ENCODE peak calls at places on chromosomes 6 and 20, in five cellular contexts. Q is H1, T is GM12878, C is K562, H is HepG2. S is an unnamed sample.

GRCh38 chr6:41462980-41463930 is 82.9 kb upstream of the FOXP4 start:
- DNase-seq in C (peak; percentile 78), T (no peak), H (peak; percentile 77), Q (no peak), S (peak; percentile 27)

GRCh38 chr6:166940643-166941068 is 15.7 kb downstream of the RNASET2 start:
- DNase-seq in H (no peak), C (peak; percentile 79), Q (no peak), T (no peak), S (peak; percentile 65)

GRCh38 chr6:63351995-63352586 is 32.3 kb upstream of the LGSN start:
- DNase-seq in H (peak; percentile 78), C (peak; percentile 1), Q (no peak), T (peak; percentile 34), S (peak; percentile 33)

GRCh38 chr20:16360668-16361067 is 212.6 kb downstream of the KIF16B start:
- DNase-seq in T (no peak), Q (no peak), C (no peak), H (no peak), S (no peak)

GRCh38 chr20:45373353-45374100 is 4.6 kb downstream of the TP53TG5 start:
- DNase-seq in H (peak; percentile 83), Q (peak; percentile 70), C (peak; percentile 95), T (no peak), S (peak; percentile 57)

GRCh38 chr20:16308754-16309153 is 264.5 kb downstream of the KIF16B start:
- DNase-seq in H (no peak), Q (no peak), C (no peak), T (no peak), S (no peak)

GRCh38 chr6:69907981-69908498 is 41.7 kb downstream of the COL19A1 start:
- DNase-seq in Q (no peak), H (no peak), T (no peak), C (no peak), S (no peak)

GRCh38 chr20:10448270-10449156 is 13.4 kb downstream of the SLX4IP start:
- DNase-seq in Q (no peak), T (no peak), H (no peak), C (no peak), S (no peak)

GRCh38 chr20:2840967-2841531 is 504 bp downstream of the VPS16 start:
- DNase-seq in H (peak; percentile 66), T (no peak), C (peak; percentile 58), Q (no peak), S (no peak)

GRCh38 chr20:4607287-4607713 is 114.4 kb upstream of the PRND start:
- DNase-seq in Q (peak; percentile 15), T (peak; percentile 37), C (peak; percentile 61), H (peak; percentile 78), S (peak; percentile 51)

GRCh38 chr6:14673201-14673600 is 555.6 kb downstream of the CD83 start:
- DNase-seq in H (no peak), T (no peak), C (no peak), Q (no peak), S (no peak)

GRCh38 chr6:148528292-148528691 is 185.7 kb downstream of the SASH1 start:
- DNase-seq in C (no peak), H (no peak), T (no peak), Q (no peak), S (no peak)

DNA sequence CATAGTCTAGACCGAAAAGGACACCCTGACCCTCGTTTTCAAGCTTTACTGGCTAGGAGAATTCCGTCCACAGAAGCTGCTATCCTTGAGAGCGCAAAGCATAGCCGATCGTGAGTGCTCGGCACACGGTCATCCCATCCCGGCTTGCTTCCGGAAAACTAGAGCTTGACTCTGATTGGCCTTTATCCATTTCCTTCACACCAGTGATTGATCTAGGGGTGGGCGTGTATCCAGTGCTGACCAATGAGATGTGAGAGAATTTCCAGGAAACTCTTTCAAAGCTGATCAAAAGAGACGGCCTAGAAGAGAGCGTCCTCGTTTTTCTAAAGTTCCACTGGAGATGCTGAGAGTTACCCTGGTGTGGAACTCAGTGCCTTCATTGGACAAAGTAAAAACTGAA is 41.0 kb upstream of the NFATC2 start:
- DNase-seq in H (no peak), C (no peak), T (no peak), Q (no peak), S (no peak)
- TF ChIP-seq SRF in H (no peak), C (no peak), T (no peak), Q (no peak), S (no peak)

DNA sequence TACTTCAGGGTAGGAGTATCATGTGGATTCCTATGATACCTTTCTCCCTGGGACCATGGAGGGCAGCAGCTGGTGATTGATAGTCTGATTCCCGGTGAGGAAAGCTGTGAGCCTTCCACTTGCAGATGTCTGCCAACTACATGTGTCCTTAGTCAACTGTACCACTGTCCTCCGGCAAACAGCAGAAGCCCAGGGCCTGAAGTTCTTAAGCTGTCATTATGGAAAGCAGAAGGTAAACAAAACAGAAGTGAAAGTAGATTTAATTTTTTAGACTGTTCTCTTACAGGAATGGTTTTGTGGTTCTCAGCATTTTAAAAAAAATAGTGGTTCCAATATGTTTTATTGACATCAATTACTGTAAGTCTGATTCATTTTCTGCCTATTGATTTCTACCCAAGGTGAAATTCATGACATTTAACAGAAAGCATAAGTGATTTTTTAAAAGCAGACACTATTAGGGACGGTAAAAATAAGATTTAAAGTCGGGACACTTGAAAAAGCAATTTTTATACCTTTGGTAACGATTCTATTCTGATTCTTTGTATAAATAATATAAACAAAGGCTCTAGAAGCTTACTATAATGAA is 36.6 kb downstream of the PTPN1 start:
- DNase-seq in T (no peak), C (no peak), Q (no peak), H (no peak), S (no peak)
- TF ChIP-seq SRF in T (no peak), C (no peak), Q (no peak), H (no peak), S (no peak)

DNA sequence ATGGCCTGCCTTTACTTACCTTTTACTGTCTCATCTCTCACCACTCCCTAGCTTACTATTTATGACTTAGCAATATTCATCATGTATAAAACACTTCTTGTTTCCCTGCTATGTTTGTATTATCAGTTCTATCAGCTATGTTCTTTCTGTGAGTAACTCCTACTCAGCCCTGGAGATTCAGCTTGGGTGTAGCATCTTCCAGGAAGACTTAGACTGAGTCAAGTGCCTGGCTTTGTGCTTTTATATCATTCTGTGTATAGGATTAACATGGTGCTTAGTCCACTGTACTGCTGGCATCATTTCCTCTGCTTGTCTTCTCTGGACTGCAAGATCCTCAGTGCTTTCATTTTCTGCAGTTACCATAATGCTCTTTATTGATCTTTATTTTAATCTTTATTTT is 257.8 kb downstream of the BTBD3 start:
- DNase-seq in H (no peak), Q (no peak), T (no peak), C (no peak), S (no peak)
- TF ChIP-seq SRF in H (no peak), Q (no peak), T (no peak), C (no peak), S (no peak)

DNA sequence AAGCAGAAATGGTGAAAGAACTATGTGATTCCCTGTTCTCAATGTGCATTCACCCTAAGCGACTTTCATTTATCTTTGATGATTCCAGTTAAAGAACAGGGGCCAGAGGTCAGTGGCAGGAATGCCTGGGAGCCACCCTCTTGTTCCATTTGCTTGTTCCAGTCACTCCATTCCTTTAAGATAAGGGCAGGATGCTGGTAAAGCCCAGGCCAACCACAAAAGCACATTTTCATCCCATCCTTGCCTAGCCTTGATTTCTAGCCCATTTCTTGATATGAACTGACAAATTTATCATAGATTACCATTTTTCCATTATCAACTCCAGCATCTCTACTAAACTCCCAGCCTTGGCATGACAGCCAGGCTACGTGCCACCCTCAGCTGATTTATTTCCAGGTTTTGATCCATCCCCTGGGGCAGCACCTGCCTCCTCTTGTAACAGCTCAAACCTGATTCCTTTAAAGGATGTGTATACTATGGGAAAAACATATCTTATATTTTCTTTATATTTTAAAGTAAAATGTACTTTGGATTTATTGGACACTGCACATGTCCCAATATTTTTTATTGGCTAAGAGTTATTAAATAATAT is 19.2 kb downstream of the HMGN3 start:
- DNase-seq in Q (no peak), H (peak; percentile 9), C (no peak), T (no peak), S (no peak)
- TF ChIP-seq SRF in Q (no peak), H (no peak), C (no peak), T (no peak), S (no peak)